ENCODE peak calls at places on chromosomes 4 and X, in seven cellular contexts. C is MCF 10A, B is ovary, Y is heart left ventricle, J is colonic mucosa, O is fibroblast of pulmonary artery, L is osteocyte. A is an unnamed sample.

GRCh38 chr4:680931-681645 is 6.7 kb downstream of the MYL5 start:
- DNase-seq in C (no peak), B (peak; percentile 45), Y (peak; percentile 84), J (peak; percentile 67), O (peak; percentile 35), L (no peak), A (peak; percentile 74)

GRCh38 chrX:130716822-130717405 is 186.1 kb downstream of the ENOX2 start:
- DNase-seq in C (no peak), B (no peak), Y (no peak), J (no peak), O (no peak), L (no peak), A (no peak)

GRCh38 chr4:166202991-166203390 is 330.0 kb downstream of the TLL1 start:
- DNase-seq in C (no peak), B (no peak), Y (peak; percentile 40), J (no peak), O (no peak), L (no peak), A (no peak)

GRCh38 chr4:6469898-6470501 is 2.4 kb downstream of the PPP2R2C start:
- DNase-seq in C (no peak), B (peak; percentile 5), Y (no peak), J (peak; percentile 8), O (no peak), L (peak; percentile 57), A (peak; percentile 27)

GRCh38 chr4:75849459-75849858 is 52.8 kb downstream of the PPEF2 start:
- DNase-seq in C (no peak), B (no peak), Y (no peak), J (no peak), O (peak; percentile 30), L (no peak), A (no peak)

GRCh38 chr4:102809691-102810090 is 17.7 kb downstream of the UBE2D3 start:
- DNase-seq in C (no peak), B (no peak), Y (no peak), J (no peak), O (no peak), L (no peak), A (no peak)

GRCh38 chr4:143335979-143336827 is 473 bp upstream of the GAB1 start:
- DNase-seq in C (peak; percentile 91), B (peak; percentile 89), Y (peak; percentile 94), J (peak; percentile 92), O (peak; percentile 93), L (peak; percentile 95), A (peak; percentile 91)

GRCh38 chr4:149409186-149410056 is 406.2 kb downstream of the IQCM start:
- DNase-seq in C (peak; percentile 88), B (no peak), Y (peak; percentile 66), J (no peak), O (peak; percentile 89), L (no peak), A (no peak)

GRCh38 chr4:168584321-168584771 is 87.5 kb downstream of the PALLD start:
- DNase-seq in C (no peak), B (no peak), Y (no peak), J (no peak), O (no peak), L (no peak), A (no peak)

GRCh38 chrX:133215747-133216146 is 2.4 kb downstream of the TFDP3 start:
- DNase-seq in C (peak; percentile 54), B (no peak), Y (no peak), J (peak; percentile 27), O (no peak), L (no peak), A (no peak)

GRCh38 chrX:46179748-46180147 is 365.5 kb downstream of the ZNF674 start:
- DNase-seq in C (no peak), B (no peak), Y (no peak), J (no peak), O (no peak), L (no peak), A (no peak)

GRCh38 chr4:36399762-36400353 is 118.4 kb downstream of the DTHD1 start:
- DNase-seq in C (peak; percentile 47), B (no peak), Y (no peak), J (peak; percentile 29), O (peak; percentile 28), L (no peak), A (no peak)

GRCh38 chrX:53895270-53895669 is 149.0 kb downstream of the PHF8 start:
- DNase-seq in C (no peak), B (no peak), Y (no peak), J (no peak), O (no peak), L (no peak), A (no peak)

GRCh38 chr4:176838611-176839411 is 46.1 kb upstream of the VEGFC start:
- DNase-seq in C (peak; percentile 30), B (no peak), Y (no peak), J (no peak), O (peak; percentile 59), L (no peak), A (no peak)

GRCh38 chrX:95076449-95076848 is 1402.4 kb downstream of the FAM133A start:
- DNase-seq in C (peak; percentile 62), B (no peak), Y (no peak), J (no peak), O (peak; percentile 33), L (no peak), A (no peak)

GRCh38 chrX:46554942-46555341 is 9.7 kb upstream of the ZNF674 start:
- DNase-seq in C (no peak), B (no peak), Y (no peak), J (no peak), O (peak; percentile 66), L (no peak), A (no peak)

GRCh38 chr4:138614462-138615142 is 372.5 kb upstream of the SLC7A11 start:
- DNase-seq in C (no peak), B (no peak), Y (no peak), J (no peak), O (no peak), L (no peak), A (no peak)

DNA sequence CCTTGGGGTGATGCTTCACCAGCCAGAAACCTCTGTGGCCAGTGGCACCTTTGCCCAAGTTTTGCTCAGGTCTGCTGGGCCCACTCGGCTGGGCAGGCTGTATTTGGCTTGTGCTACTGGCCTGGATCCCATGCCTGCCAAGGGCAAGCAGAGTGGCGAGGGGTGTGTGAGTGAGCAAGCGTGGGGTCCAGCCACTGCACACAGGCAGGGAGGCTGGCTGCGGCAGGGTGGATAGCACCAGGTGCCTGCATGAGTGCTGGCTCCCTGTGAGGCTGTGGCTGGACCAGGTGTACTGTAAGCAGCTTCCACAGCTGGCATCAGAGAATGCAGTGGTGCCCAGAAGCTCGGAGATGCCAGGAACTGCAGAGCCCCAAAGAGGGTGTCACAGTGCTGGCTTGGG is 478.5 kb downstream of the STPG2 start:
- DNase-seq in C (no peak), B (no peak), Y (no peak), J (no peak), O (no peak), L (peak; percentile 69), A (no peak)
- TF ChIP-seq CTCF in C (no peak), B (no peak), Y (no peak), J (no peak), O (no peak), L (no peak), A (no peak)

GRCh38 chr4:11532138-11532537 is 103.4 kb upstream of the HS3ST1 start:
- DNase-seq in C (no peak), B (no peak), Y (no peak), J (no peak), O (no peak), L (no peak), A (no peak)

GRCh38 chr4:11537846-11538245 is 109.2 kb upstream of the HS3ST1 start:
- DNase-seq in C (no peak), B (no peak), Y (no peak), J (no peak), O (no peak), L (no peak), A (no peak)

GRCh38 chr4:11529625-11530201 is 101.0 kb upstream of the HS3ST1 start:
- DNase-seq in C (peak; percentile 58), B (no peak), Y (no peak), J (no peak), O (peak; percentile 67), L (no peak), A (no peak)

DNA sequence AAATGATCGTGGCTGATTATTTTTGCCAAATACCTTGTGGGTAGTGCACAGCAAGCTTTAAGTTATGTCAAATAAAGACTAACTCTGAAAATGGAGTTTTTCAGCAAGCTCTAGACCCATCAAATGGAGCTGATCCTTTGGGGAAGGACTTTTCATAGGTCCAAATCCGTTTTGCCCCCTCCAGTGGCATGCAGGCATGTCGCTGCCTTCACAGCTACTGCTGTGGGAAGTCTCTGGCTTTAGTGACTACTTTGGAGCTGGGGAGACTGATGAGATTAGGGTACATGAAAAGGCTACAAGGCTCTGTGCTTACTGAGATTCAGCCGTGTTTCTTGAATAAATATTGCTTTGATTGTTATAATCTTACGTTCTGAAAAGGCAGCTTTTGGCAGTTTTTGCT is 106.6 kb upstream of the HS3ST1 start:
- DNase-seq in C (no peak), B (no peak), Y (no peak), J (no peak), O (no peak), L (no peak), A (no peak)
- TF ChIP-seq CTCF in C (no peak), B (no peak), Y (no peak), J (no peak), O (no peak), L (no peak), A (peak; percentile 16)

GRCh38 chr4:153465583-153465921 is 608 bp upstream of the TMEM131L start:
- DNase-seq in C (peak; percentile 51), B (peak; percentile 65), Y (peak; percentile 68), J (peak; percentile 55), O (peak; percentile 68), L (no peak), A (no peak)
- TF ChIP-seq CTCF in C (peak; percentile 10), B (peak; percentile 28), Y (peak; percentile 43), J (no peak), O (peak; percentile 19), L (peak; percentile 50), A (peak; percentile 45)

DNA sequence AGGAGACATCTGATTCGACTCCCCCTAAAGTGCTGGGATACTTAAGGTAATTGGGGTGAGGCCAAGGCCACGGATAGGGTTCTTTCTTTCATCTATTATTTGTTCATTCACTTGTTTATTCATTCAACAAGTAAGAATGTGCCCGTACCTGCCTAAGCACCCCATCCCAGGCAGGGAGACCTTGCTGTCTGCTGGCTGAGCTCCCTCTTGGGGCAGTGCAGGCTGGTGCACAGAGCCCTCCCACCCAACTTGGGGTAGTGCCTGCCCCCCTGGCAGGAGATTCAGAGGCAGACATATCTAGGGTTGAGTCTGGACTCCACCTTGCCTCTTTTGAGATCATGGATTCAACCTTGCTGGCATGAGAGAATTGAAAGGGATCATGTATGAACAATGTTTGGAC is 95.7 kb downstream of the DRD5 start:
- DNase-seq in C (no peak), B (no peak), Y (no peak), J (no peak), O (no peak), L (no peak), A (no peak)
- TF ChIP-seq CTCF in C (no peak), B (no peak), Y (no peak), J (no peak), O (no peak), L (no peak), A (no peak)

A was measured in type B pancreatic cell.